ENCODE peak calls at places on chromosomes 1 and 21, in five cellular contexts. H is B cell; T is kidney tubule cell; W is activated CD4-positive, alpha-beta T cell treated with anti-CD3 and anti-CD28 coated beads, Interleukin-2, amount 50 U/mL, for 1 hour; M is NCI-H1092. R is an unnamed sample.

GRCh38 chr1:213604477-213604876 is 383.3 kb upstream of the PROX1 start:
- DNase-seq in H (no peak), T (no peak), W (no peak), M (no peak), R (no peak)

GRCh38 chr1:110916669-110917306 is 43.8 kb downstream of the CD53 start:
- DNase-seq in H (no peak), T (peak), W (no peak), M (no peak), R (peak)

GRCh38 chr1:26305667-26306289 is 658 bp downstream of the UBXN11 start:
- DNase-seq in H (no peak), T (no peak), W (no peak), M (no peak), R (no peak)

GRCh38 chr1:110888049-110888448 is 15.1 kb downstream of the CD53 start:
- DNase-seq in H (no peak), T (no peak), W (no peak), M (no peak), R (no peak)

GRCh38 chr1:33494929-33495328 is 22.5 kb downstream of the ZSCAN20 start:
- DNase-seq in H (no peak), T (no peak), W (no peak), M (no peak), R (no peak)

GRCh38 chr1:75342799-75343198 is 208.6 kb downstream of the LHX8 start:
- DNase-seq in H (no peak), T (no peak), W (no peak), M (peak), R (no peak)

GRCh38 chr1:23613191-23614126 is 54.2 kb upstream of the ID3 start:
- DNase-seq in H (peak), T (no peak), W (no peak), M (no peak), R (no peak)

GRCh38 chr1:14602131-14602530 is 3.6 kb downstream of the KAZN start:
- DNase-seq in H (no peak), T (peak), W (no peak), M (no peak), R (peak)

GRCh38 chr1:227401562-227402342 is 83.5 kb upstream of the CDC42BPA start:
- DNase-seq in H (no peak), T (no peak), W (no peak), M (no peak), R (no peak)

GRCh38 chr1:218557731-218558130 is 212.6 kb downstream of the TGFB2 start:
- DNase-seq in H (no peak), T (peak), W (no peak), M (peak), R (peak)

GRCh38 chr1:163315773-163316374 is 5.9 kb upstream of the NUF2 start:
- DNase-seq in H (peak), T (peak), W (peak), M (peak), R (peak)

GRCh38 chr1:44084998-44085675 is 33.5 kb upstream of the KLF17 start:
- DNase-seq in H (no peak), T (peak), W (no peak), M (no peak), R (peak)

GRCh38 chr1:31122779-31123178 is 57.3 kb upstream of the PUM1 start:
- DNase-seq in H (no peak), T (no peak), W (no peak), M (no peak), R (no peak)

GRCh38 chr21:18954415-18954972 is 550.9 kb upstream of the TMPRSS15 start:
- DNase-seq in H (no peak), T (no peak), W (no peak), M (no peak), R (no peak)

GRCh38 chr1:187477103-187477502 is 648.4 kb downstream of the PLA2G4A start:
- DNase-seq in H (no peak), T (no peak), W (no peak), M (no peak), R (no peak)

GRCh38 chr21:46120301-46121285 is 22.7 kb downstream of the COL6A2 start:
- DNase-seq in H (no peak), T (no peak), W (no peak), M (no peak), R (no peak)

GRCh38 chr1:232589111-232589808 is 40.7 kb downstream of the SIPA1L2 start:
- DNase-seq in H (no peak), T (peak), W (no peak), M (no peak), R (peak)

GRCh38 chr21:44051462-44051941 is 39.4 kb downstream of the TRAPPC10 start:
- DNase-seq in H (peak), T (no peak), W (no peak), M (no peak), R (no peak)

GRCh38 chr1:8858112-8858668 is 20.3 kb downstream of the ENO1 start:
- DNase-seq in H (no peak), T (peak), W (no peak), M (no peak), R (peak)

GRCh38 chr1:201371841-201372240 is 5.6 kb downstream of the TNNT2 start:
- DNase-seq in H (no peak), T (no peak), W (no peak), M (no peak), R (no peak)

R was measured in renal cortical epithelial cell.